ENCODE peak calls at places on chromosomes 4 and X, in seven cellular contexts. Z is A673, X is kidney epithelial cell, S is thoracic aorta, D is GM12865, H is lung, V is sigmoid colon. J is an unnamed sample.

GRCh38 chrX:39484669-39485068 is 613.1 kb downstream of the BCOR start:
- DNase-seq in Z (peak), X (no peak), S (no peak), D (no peak), H (no peak), V (no peak), J (no peak)

GRCh38 chrX:123084797-123085196 is 99.3 kb upstream of the GRIA3 start:
- DNase-seq in Z (no peak), X (peak), S (no peak), D (no peak), H (no peak), V (no peak), J (peak)

GRCh38 chrX:140040397-140040796 is 75.1 kb upstream of the CXorf66 start:
- DNase-seq in Z (peak), X (peak), S (no peak), D (no peak), H (no peak), V (no peak), J (no peak)

GRCh38 chr4:56786955-56787354 is 34.5 kb downstream of the SPINK2 start:
- DNase-seq in Z (no peak), X (peak), S (no peak), D (no peak), H (peak), V (peak), J (peak)

GRCh38 chrX:135522132-135522530 is 1.7 kb downstream of the INTS6L start:
- DNase-seq in Z (no peak), X (no peak), S (no peak), D (no peak), H (no peak), V (no peak), J (no peak)

GRCh38 chr4:79578613-79579012 is 170.6 kb upstream of the GK2 start:
- DNase-seq in Z (no peak), X (no peak), S (no peak), D (no peak), H (no peak), V (no peak), J (no peak)

GRCh38 chr4:112897548-112897947 is 151.9 kb upstream of the ANK2 start:
- DNase-seq in Z (no peak), X (no peak), S (no peak), D (no peak), H (no peak), V (no peak), J (no peak)

GRCh38 chrX:43655961-43656494 is at the start of gene MAOA:
- DNase-seq in Z (peak), X (no peak), S (peak), D (no peak), H (peak), V (peak), J (peak)

GRCh38 chr4:31370866-31371465 is 650.8 kb downstream of the PCDH7 start:
- DNase-seq in Z (peak), X (no peak), S (no peak), D (peak), H (no peak), V (no peak), J (peak)

GRCh38 chrX:67546496-67547423 is 2.9 kb downstream of the AR start:
- DNase-seq in Z (no peak), X (no peak), S (no peak), D (no peak), H (no peak), V (no peak), J (no peak)

GRCh38 chr4:14334166-14334565 is 668.1 kb upstream of the CPEB2 start:
- DNase-seq in Z (no peak), X (no peak), S (no peak), D (no peak), H (no peak), V (no peak), J (no peak)

GRCh38 chr4:130257271-130257670 is 1161.3 kb downstream of the C4orf33 start:
- DNase-seq in Z (peak), X (peak), S (no peak), D (no peak), H (no peak), V (no peak), J (peak)

GRCh38 chr4:108683479-108683878 is 33.1 kb downstream of the OSTC start:
- DNase-seq in Z (peak), X (no peak), S (no peak), D (peak), H (no peak), V (no peak), J (peak)

GRCh38 chrX:119693996-119694451 is 1.1 kb upstream of the SEPTIN6 start:
- DNase-seq in Z (no peak), X (no peak), S (no peak), D (no peak), H (no peak), V (no peak), J (no peak)

GRCh38 chrX:70301716-70302115 is 11.8 kb downstream of the KIF4A start:
- DNase-seq in Z (no peak), X (no peak), S (no peak), D (no peak), H (no peak), V (no peak), J (peak)

GRCh38 chr4:40912455-40913055 is 162.8 kb downstream of the NSUN7 start:
- DNase-seq in Z (no peak), X (no peak), S (no peak), D (no peak), H (no peak), V (no peak), J (no peak)

GRCh38 chr4:184514121-184514988 is 40.0 kb upstream of the IRF2 start:
- DNase-seq in Z (peak), X (peak), S (no peak), D (peak), H (peak), V (peak), J (peak)

GRCh38 chr4:931194-931959 is 739 bp downstream of the GAK start:
- DNase-seq in Z (no peak), X (no peak), S (no peak), D (peak), H (no peak), V (no peak), J (peak)

GRCh38 chr4:57639566-57640328 is 529.6 kb upstream of the IGFBP7 start:
- DNase-seq in Z (no peak), X (peak), S (no peak), D (no peak), H (no peak), V (no peak), J (no peak)

GRCh38 chr4:7912826-7913225 is 26.8 kb downstream of the AFAP1 start:
- DNase-seq in Z (no peak), X (no peak), S (no peak), D (no peak), H (no peak), V (no peak), J (no peak)

GRCh38 chr4:152509595-152510209 is 26.2 kb downstream of the FBXW7 start:
- DNase-seq in Z (no peak), X (no peak), S (no peak), D (peak), H (no peak), V (no peak), J (no peak)

GRCh38 chr4:184386271-184386781 is 88.0 kb downstream of the IRF2 start:
- DNase-seq in Z (no peak), X (no peak), S (no peak), D (no peak), H (no peak), V (no peak), J (no peak)

GRCh38 chr4:98663226-98664006 is 5.0 kb upstream of the TSPAN5 start:
- DNase-seq in Z (no peak), X (no peak), S (no peak), D (peak), H (no peak), V (no peak), J (no peak)

GRCh38 chrX:45351478-45351877 is 150.8 kb upstream of the DIPK2B start:
- DNase-seq in Z (no peak), X (no peak), S (no peak), D (no peak), H (no peak), V (no peak), J (peak)

GRCh38 chr4:70895405-70895804 is 6.8 kb upstream of the MOB1B start:
- DNase-seq in Z (no peak), X (no peak), S (no peak), D (no peak), H (no peak), V (no peak), J (no peak)

GRCh38 chr4:105992641-105993305 is 97.5 kb downstream of the NPNT start:
- DNase-seq in Z (no peak), X (peak), S (no peak), D (no peak), H (no peak), V (no peak), J (peak)

GRCh38 chr4:15963001-15963451 is at the start of gene FGFBP2:
- DNase-seq in Z (peak), X (no peak), S (no peak), D (peak), H (no peak), V (peak), J (peak)

GRCh38 chrX:129646721-129647587 is 7.8 kb downstream of the APLN start:
- DNase-seq in Z (no peak), X (no peak), S (no peak), D (no peak), H (no peak), V (peak), J (no peak)

GRCh38 chrX:40154853-40155616 is 57.3 kb upstream of the BCOR start:
- DNase-seq in Z (peak), X (no peak), S (no peak), D (peak), H (no peak), V (peak), J (peak)

GRCh38 chr4:122960298-122960985 is 38.0 kb upstream of the NUDT6 start:
- DNase-seq in Z (no peak), X (no peak), S (no peak), D (no peak), H (no peak), V (no peak), J (peak)

GRCh38 chr4:145299380-145300076 is 119.1 kb upstream of the OTUD4 start:
- DNase-seq in Z (peak), X (no peak), S (no peak), D (peak), H (no peak), V (no peak), J (peak)

GRCh38 chr4:110088670-110089069 is 109.7 kb downstream of the ELOVL6 start:
- DNase-seq in Z (no peak), X (no peak), S (no peak), D (peak), H (no peak), V (no peak), J (peak)

GRCh38 chr4:160235771-160236170 is 1132.9 kb downstream of the RAPGEF2 start:
- DNase-seq in Z (no peak), X (no peak), S (no peak), D (no peak), H (no peak), V (no peak), J (no peak)

GRCh38 chr4:168550071-168550766 is 53.4 kb downstream of the PALLD start:
- DNase-seq in Z (peak), X (no peak), S (no peak), D (no peak), H (no peak), V (no peak), J (peak)

GRCh38 chr4:162565730-162566129 is 401.9 kb upstream of the FSTL5 start:
- DNase-seq in Z (no peak), X (no peak), S (no peak), D (no peak), H (no peak), V (no peak), J (no peak)

GRCh38 chr4:109873791-109874514 is 26.0 kb downstream of the LRIT3 start:
- DNase-seq in Z (no peak), X (peak), S (no peak), D (no peak), H (no peak), V (no peak), J (peak)

GRCh38 chr4:45438047-45438446 is 685.8 kb downstream of the GABRG1 start:
- DNase-seq in Z (peak), X (no peak), S (no peak), D (no peak), H (no peak), V (no peak), J (no peak)

GRCh38 chr4:45437381-45437780 is 686.5 kb downstream of the GABRG1 start:
- DNase-seq in Z (no peak), X (no peak), S (no peak), D (no peak), H (no peak), V (no peak), J (no peak)

GRCh38 chr4:45442466-45442865 is 681.4 kb downstream of the GABRG1 start:
- DNase-seq in Z (peak), X (no peak), S (no peak), D (peak), H (no peak), V (no peak), J (peak)
- TF ChIP-seq CTCF in Z (peak), X (peak), S (no peak), D (peak), H (no peak), V (no peak), J (peak)

GRCh38 chr4:2847297-2847871 is 3.7 kb downstream of the ADD1 start:
- DNase-seq in Z (no peak), X (no peak), S (no peak), D (peak), H (no peak), V (no peak), J (no peak)
- H3K4me3 ChIP-seq in Z (no peak), X (no peak), S (no peak), D (no peak), H (no peak), V (no peak), J (no peak)

GRCh38 chrX:102847362-102847761 is 89.7 kb upstream of the RAB40AL start:
- DNase-seq in Z (no peak), X (no peak), S (no peak), D (no peak), H (no peak), V (no peak), J (no peak)

GRCh38 chrX:102840871-102841705 is 96.0 kb upstream of the RAB40AL start:
- DNase-seq in Z (peak), X (no peak), S (no peak), D (peak), H (no peak), V (no peak), J (peak)

GRCh38 chrX:102841706-102842003 is 95.4 kb upstream of the RAB40AL start:
- DNase-seq in Z (no peak), X (no peak), S (no peak), D (no peak), H (no peak), V (no peak), J (no peak)

GRCh38 chrX:102846544-102847236 is 90.4 kb upstream of the RAB40AL start:
- DNase-seq in Z (no peak), X (no peak), S (no peak), D (no peak), H (no peak), V (no peak), J (peak)

DNA sequence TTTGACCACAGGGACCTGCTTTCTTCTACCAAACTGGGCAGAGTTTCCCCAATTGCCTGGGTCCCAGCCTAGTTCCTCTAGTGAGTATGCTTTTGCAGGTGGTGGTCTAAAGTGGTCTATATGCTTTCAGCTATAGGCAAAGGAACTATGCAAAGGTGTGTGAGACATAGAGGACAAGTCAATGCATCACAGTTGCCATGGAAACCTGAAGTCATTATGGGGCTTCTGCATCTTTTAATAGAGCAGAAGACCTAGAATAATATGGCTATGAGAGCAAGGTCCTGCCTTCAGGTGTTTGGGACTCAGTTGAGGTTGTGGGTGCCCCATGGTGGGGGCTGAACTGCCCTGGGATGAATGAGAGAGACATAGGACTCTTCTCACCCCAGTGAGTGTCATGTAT is 92.1 kb upstream of the RAB40AL start:
- DNase-seq in Z (no peak), X (no peak), S (no peak), D (no peak), H (no peak), V (no peak), J (no peak)
- TF ChIP-seq CTCF in Z (no peak), X (no peak), S (no peak), D (no peak), H (no peak), V (no peak), J (no peak)

GRCh38 chr4:76995776-76996175 is 46.2 kb downstream of the SEPTIN11 start:
- DNase-seq in Z (no peak), X (no peak), S (no peak), D (no peak), H (no peak), V (no peak), J (no peak)

GRCh38 chr4:76996445-76996844 is 46.9 kb downstream of the SEPTIN11 start:
- DNase-seq in Z (no peak), X (no peak), S (no peak), D (no peak), H (no peak), V (no peak), J (no peak)

GRCh38 chr4:76990288-76991080 is 40.9 kb downstream of the SEPTIN11 start:
- DNase-seq in Z (no peak), X (no peak), S (no peak), D (no peak), H (no peak), V (no peak), J (peak)

GRCh38 chr4:76997454-76997853 is 47.9 kb downstream of the SEPTIN11 start:
- DNase-seq in Z (peak), X (no peak), S (no peak), D (no peak), H (no peak), V (no peak), J (no peak)

GRCh38 chr4:76993787-76994641 is 44.5 kb downstream of the SEPTIN11 start:
- DNase-seq in Z (no peak), X (no peak), S (no peak), D (peak), H (no peak), V (no peak), J (no peak)
- H3K4me3 ChIP-seq in Z (no peak), X (no peak), S (no peak), D (peak), H (no peak), V (no peak), J (no peak)

GRCh38 chr4:42399393-42399792 is 2.1 kb downstream of the SHISA3 start:
- DNase-seq in Z (no peak), X (no peak), S (no peak), D (no peak), H (no peak), V (no peak), J (no peak)

GRCh38 chr4:42397256-42397634 is at the start of gene SHISA3:
- DNase-seq in Z (peak), X (no peak), S (no peak), D (peak), H (no peak), V (no peak), J (peak)

GRCh38 chr4:42396361-42397255 is 680 bp upstream of the SHISA3 start:
- DNase-seq in Z (no peak), X (no peak), S (no peak), D (peak), H (no peak), V (no peak), J (no peak)

GRCh38 chr4:42397635-42398447 is 553 bp downstream of the SHISA3 start:
- DNase-seq in Z (peak), X (no peak), S (no peak), D (peak), H (no peak), V (no peak), J (no peak)

DNA sequence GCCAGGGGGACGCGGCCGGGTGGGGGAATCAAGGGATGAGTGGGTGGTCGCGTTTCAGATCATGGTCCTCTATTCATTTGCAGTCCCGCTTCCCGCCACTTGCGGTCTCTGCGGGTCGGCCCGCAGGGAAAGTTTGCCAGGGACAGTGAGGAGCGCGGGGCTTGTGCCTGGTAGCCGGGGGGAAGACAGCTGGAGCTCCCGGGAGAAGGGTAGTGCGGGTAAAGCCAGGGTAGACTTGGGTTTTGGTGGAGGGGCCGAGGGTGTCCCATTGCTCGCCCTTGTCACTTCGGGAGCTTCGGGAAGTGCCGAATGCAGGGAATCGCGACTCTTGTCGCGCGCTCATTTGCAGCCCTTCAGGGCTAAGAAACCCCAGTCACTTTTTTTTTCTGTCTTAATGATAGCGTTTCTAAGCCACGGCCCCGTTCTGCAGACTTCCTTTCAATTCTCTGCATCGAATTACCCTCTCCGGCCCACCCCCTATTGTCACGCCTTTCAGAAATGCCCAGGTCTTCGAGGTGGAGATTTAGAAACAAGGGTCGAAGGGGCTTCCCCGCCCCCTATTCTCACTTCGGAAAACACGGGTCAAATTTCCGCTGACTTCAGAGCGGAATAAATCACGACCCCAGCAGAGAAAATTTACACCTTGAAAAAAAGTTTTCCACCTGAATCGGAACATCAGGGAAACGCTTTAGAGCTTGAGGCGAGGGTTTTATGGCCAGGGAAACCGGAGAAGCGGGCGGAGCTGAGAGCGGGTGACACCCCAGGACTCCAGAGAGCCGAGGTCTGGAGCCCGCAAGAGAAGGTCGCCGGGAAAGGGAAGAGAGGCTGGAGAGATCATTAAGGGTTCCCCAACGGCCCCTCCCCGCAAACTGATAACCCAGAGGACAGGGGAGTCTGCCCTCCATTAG is 1.4 kb downstream of the SHISA3 start:
- DNase-seq in Z (peak), X (no peak), S (no peak), D (peak), H (no peak), V (no peak), J (no peak)
- TF ChIP-seq CTCF in Z (peak), X (no peak), S (peak), D (no peak), H (no peak), V (no peak), J (no peak)

DNA sequence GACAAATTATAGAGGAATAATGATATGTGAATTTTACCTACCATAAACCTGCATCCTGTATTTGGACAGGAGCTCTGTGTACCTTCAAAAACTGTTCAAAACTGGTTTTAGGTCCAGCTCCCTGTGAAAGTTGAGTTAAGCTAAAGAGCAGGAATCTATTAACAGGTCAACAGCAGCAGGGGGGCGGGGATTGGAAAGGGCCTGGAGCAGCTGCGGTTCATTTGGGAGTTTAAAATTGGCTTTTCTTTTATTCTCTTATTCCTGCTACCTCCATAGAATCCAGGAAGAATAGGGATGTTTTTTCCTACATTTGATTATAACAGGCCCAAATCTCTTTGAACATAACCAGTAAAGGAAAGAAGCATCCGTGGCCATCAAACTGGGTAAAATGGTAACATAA is 23.8 kb downstream of the SHROOM3 start:
- DNase-seq in Z (peak), X (no peak), S (no peak), D (no peak), H (no peak), V (no peak), J (no peak)
- H3K4me3 ChIP-seq in Z (no peak), X (no peak), S (peak), D (no peak), H (no peak), V (no peak), J (no peak)

GRCh38 chr4:169902658-169903345 is 123.4 kb downstream of the MFAP3L start:
- DNase-seq in Z (no peak), X (no peak), S (no peak), D (no peak), H (no peak), V (no peak), J (no peak)
- TF ChIP-seq CTCF in Z (no peak), X (no peak), S (peak), D (no peak), H (no peak), V (no peak), J (no peak)

J was measured in fibroblast of mammary gland.